ENCODE peak calls at places on chromosomes 4 and X, in nine cellular contexts. One of them, this sample, is unnamed.
A peak's percentile ranks its signal among the peaks of the same experiment; 100 is the strongest.

GRCh38 chr4:56742080-56742871 is 61.2 kb upstream of the HOPX start:
- DNase-seq in T-helper 1 cell: no peak
- DNase-seq in activated naive CD4-positive, alpha-beta T cell treated with anti-CD3 and anti-CD28 coated beads, Interleukin-2, amount 10 ng/mL, durations not matched to agents 7 days and 5 days: no peak
- DNase-seq in hippocampal formation: no peak
- DNase-seq in skeletal muscle cell: peak; percentile 17
- DNase-seq in NCI-H524: no peak
- DNase-seq in fibroblast of mammary gland: peak; percentile 38
- DNase-seq in coronary artery: no peak
- DNase-seq in cardiac fibroblast: peak; percentile 30
- DNase-seq in this sample: no peak

GRCh38 chr4:106315476-106315967 is 487 bp downstream of the TBCK start:
- DNase-seq in T-helper 1 cell: no peak
- DNase-seq in activated naive CD4-positive, alpha-beta T cell treated with anti-CD3 and anti-CD28 coated beads, Interleukin-2, amount 10 ng/mL, durations not matched to agents 7 days and 5 days: no peak
- DNase-seq in hippocampal formation: no peak
- DNase-seq in skeletal muscle cell: no peak
- DNase-seq in NCI-H524: peak; percentile 16
- DNase-seq in fibroblast of mammary gland: peak; percentile 55
- DNase-seq in coronary artery: no peak
- DNase-seq in cardiac fibroblast: peak; percentile 22
- DNase-seq in this sample: no peak

GRCh38 chrX:78092296-78092695 is 11.8 kb upstream of the PGK1 start:
- DNase-seq in T-helper 1 cell: no peak
- DNase-seq in activated naive CD4-positive, alpha-beta T cell treated with anti-CD3 and anti-CD28 coated beads, Interleukin-2, amount 10 ng/mL, durations not matched to agents 7 days and 5 days: peak; percentile 26
- DNase-seq in hippocampal formation: no peak
- DNase-seq in skeletal muscle cell: no peak
- DNase-seq in NCI-H524: peak; percentile 31
- DNase-seq in fibroblast of mammary gland: peak; percentile 61
- DNase-seq in coronary artery: no peak
- DNase-seq in cardiac fibroblast: peak; percentile 69
- DNase-seq in this sample: peak; percentile 20

GRCh38 chr4:9841072-9841471 is 59.6 kb downstream of the DRD5 start:
- DNase-seq in T-helper 1 cell: no peak
- DNase-seq in activated naive CD4-positive, alpha-beta T cell treated with anti-CD3 and anti-CD28 coated beads, Interleukin-2, amount 10 ng/mL, durations not matched to agents 7 days and 5 days: no peak
- DNase-seq in hippocampal formation: no peak
- DNase-seq in skeletal muscle cell: no peak
- DNase-seq in NCI-H524: no peak
- DNase-seq in fibroblast of mammary gland: no peak
- DNase-seq in coronary artery: no peak
- DNase-seq in cardiac fibroblast: no peak
- DNase-seq in this sample: no peak

GRCh38 chr4:16001484-16001858 is 38.5 kb upstream of the FGFBP2 start:
- DNase-seq in T-helper 1 cell: no peak
- DNase-seq in activated naive CD4-positive, alpha-beta T cell treated with anti-CD3 and anti-CD28 coated beads, Interleukin-2, amount 10 ng/mL, durations not matched to agents 7 days and 5 days: peak; percentile 58
- DNase-seq in hippocampal formation: peak; percentile 51
- DNase-seq in skeletal muscle cell: peak; percentile 25
- DNase-seq in NCI-H524: peak; percentile 66
- DNase-seq in fibroblast of mammary gland: peak; percentile 72
- DNase-seq in coronary artery: no peak
- DNase-seq in cardiac fibroblast: peak; percentile 80
- DNase-seq in this sample: peak; percentile 72

GRCh38 chr4:16875487-16875886 is 23.0 kb downstream of the LDB2 start:
- DNase-seq in T-helper 1 cell: no peak
- DNase-seq in activated naive CD4-positive, alpha-beta T cell treated with anti-CD3 and anti-CD28 coated beads, Interleukin-2, amount 10 ng/mL, durations not matched to agents 7 days and 5 days: no peak
- DNase-seq in hippocampal formation: no peak
- DNase-seq in skeletal muscle cell: peak; percentile 81
- DNase-seq in NCI-H524: no peak
- DNase-seq in fibroblast of mammary gland: peak; percentile 86
- DNase-seq in coronary artery: no peak
- DNase-seq in cardiac fibroblast: peak; percentile 82
- DNase-seq in this sample: peak; percentile 67

GRCh38 chr4:101981756-101982155 is 191.2 kb downstream of the BANK1 start:
- DNase-seq in T-helper 1 cell: no peak
- DNase-seq in activated naive CD4-positive, alpha-beta T cell treated with anti-CD3 and anti-CD28 coated beads, Interleukin-2, amount 10 ng/mL, durations not matched to agents 7 days and 5 days: no peak
- DNase-seq in hippocampal formation: no peak
- DNase-seq in skeletal muscle cell: no peak
- DNase-seq in NCI-H524: no peak
- DNase-seq in fibroblast of mammary gland: no peak
- DNase-seq in coronary artery: no peak
- DNase-seq in cardiac fibroblast: no peak
- DNase-seq in this sample: no peak

GRCh38 chr4:113582737-113583136 is 178.8 kb downstream of the CAMK2D start:
- DNase-seq in T-helper 1 cell: no peak
- DNase-seq in activated naive CD4-positive, alpha-beta T cell treated with anti-CD3 and anti-CD28 coated beads, Interleukin-2, amount 10 ng/mL, durations not matched to agents 7 days and 5 days: no peak
- DNase-seq in hippocampal formation: no peak
- DNase-seq in skeletal muscle cell: no peak
- DNase-seq in NCI-H524: no peak
- DNase-seq in fibroblast of mammary gland: no peak
- DNase-seq in coronary artery: no peak
- DNase-seq in cardiac fibroblast: no peak
- DNase-seq in this sample: no peak

GRCh38 chr4:168696828-168697227 is 200.0 kb downstream of the PALLD start:
- DNase-seq in T-helper 1 cell: no peak
- DNase-seq in activated naive CD4-positive, alpha-beta T cell treated with anti-CD3 and anti-CD28 coated beads, Interleukin-2, amount 10 ng/mL, durations not matched to agents 7 days and 5 days: no peak
- DNase-seq in hippocampal formation: no peak
- DNase-seq in skeletal muscle cell: no peak
- DNase-seq in NCI-H524: no peak
- DNase-seq in fibroblast of mammary gland: no peak
- DNase-seq in coronary artery: no peak
- DNase-seq in cardiac fibroblast: no peak
- DNase-seq in this sample: no peak

This sample was measured in fibroblast of the conjunctiva.